ENCODE peak calls at places on chromosomes 7 and 10, in six cellular contexts. S is neural progenitor cell, Q is suprapubic skin, P is stomach, F is hepatocyte, E is fibroblast of lung. C is an unnamed sample.

GRCh38 chr10:15585303-15585715 is 134.4 kb downstream of the ITGA8 start:
- DNase-seq in E (peak), F (peak), P (peak), S (peak), Q (no peak), C (peak)

GRCh38 chr10:113059001-113059780 is 109.1 kb downstream of the TCF7L2 start:
- DNase-seq in E (peak), Q (no peak), S (peak), P (no peak), F (peak), C (peak)

GRCh38 chr7:148865283-148865682 is 18.8 kb downstream of the EZH2 start:
- DNase-seq in Q (no peak), S (no peak), P (no peak), F (no peak), E (no peak), C (no peak)

GRCh38 chr10:24762966-24763623 is 39.4 kb upstream of the ARHGAP21 start:
- DNase-seq in Q (no peak), S (no peak), F (no peak), E (peak), P (no peak), C (no peak)

GRCh38 chr10:29862926-29863614 is 196.3 kb downstream of the JCAD start:
- DNase-seq in E (peak), F (no peak), P (no peak), Q (no peak), S (no peak), C (no peak)

GRCh38 chr7:17968791-17969715 is 28.8 kb upstream of the SNX13 start:
- DNase-seq in S (no peak), P (no peak), Q (no peak), E (peak), F (no peak), C (no peak)

GRCh38 chr10:10794056-10794455 is 223.6 kb upstream of the CELF2 start:
- DNase-seq in E (no peak), F (no peak), Q (no peak), S (no peak), P (no peak), C (no peak)

GRCh38 chr7:26667514-26668133 is 196.8 kb downstream of the SKAP2 start:
- DNase-seq in Q (no peak), E (peak), S (peak), F (peak), P (peak), C (peak)

GRCh38 chr7:122885583-122886356 is 490 bp downstream of the CADPS2 start:
- DNase-seq in P (peak), Q (no peak), S (peak), E (peak), F (peak), C (no peak)

GRCh38 chr7:36971515-36972139 is 247.3 kb upstream of the AOAH start:
- DNase-seq in P (peak), E (no peak), F (peak), Q (no peak), S (peak), C (no peak)

GRCh38 chr7:158573310-158573709 is 14.3 kb downstream of the PTPRN2 start:
- DNase-seq in F (no peak), E (no peak), P (no peak), S (no peak), Q (no peak), C (no peak)

GRCh38 chr10:133459454-133460207 is 5.9 kb downstream of the SCART1 start:
- DNase-seq in S (no peak), Q (no peak), P (peak), E (no peak), F (no peak), C (no peak)

GRCh38 chr10:100913470-100913865 is 705 bp downstream of the SLF2 start:
- DNase-seq in P (no peak), S (no peak), Q (no peak), E (no peak), F (no peak), C (no peak)

GRCh38 chr7:16232273-16232672 is 189.1 kb downstream of the CRPPA start:
- DNase-seq in Q (no peak), S (no peak), E (no peak), P (no peak), F (no peak), C (no peak)

GRCh38 chr10:83373659-83374058 is 765.6 kb upstream of the GHITM start:
- DNase-seq in Q (no peak), F (peak), S (peak), E (no peak), P (no peak), C (no peak)

GRCh38 chr10:78194050-78194449 is 160.4 kb downstream of the RPS24 start:
- DNase-seq in E (no peak), P (no peak), S (no peak), F (no peak), Q (no peak), C (no peak)

GRCh38 chr10:114869500-114869899 is 47.9 kb downstream of the FHIP2A start:
- DNase-seq in F (no peak), E (peak), Q (no peak), S (no peak), P (no peak), C (no peak)

GRCh38 chr7:33831389-33832118 is 73.8 kb upstream of the BMPER start:
- DNase-seq in P (no peak), E (no peak), Q (no peak), S (no peak), F (no peak), C (no peak)

GRCh38 chr7:73831656-73832579 is 1.1 kb downstream of the CLDN4 start:
- DNase-seq in P (peak), E (no peak), F (peak), Q (peak), S (peak), C (no peak)

GRCh38 chr10:127889605-127890195 is 3.0 kb downstream of the CLRN3 start:
- DNase-seq in P (no peak), S (no peak), Q (no peak), E (peak), F (no peak), C (no peak)

GRCh38 chr7:54541941-54542618 is at the start of gene VSTM2A:
- DNase-seq in P (no peak), F (peak), S (peak), Q (no peak), E (no peak), C (no peak)

GRCh38 chr10:95438781-95439180 is 122.4 kb downstream of the SORBS1 start:
- DNase-seq in Q (no peak), S (no peak), P (no peak), F (no peak), E (no peak), C (no peak)

GRCh38 chr7:64877714-64878610 is 25.1 kb upstream of the ZNF273 start:
- DNase-seq in F (no peak), S (no peak), Q (peak), P (peak), E (no peak), C (no peak)

GRCh38 chr10:88893611-88894010 is 13.6 kb downstream of the STAMBPL1 start:
- DNase-seq in P (no peak), F (no peak), S (no peak), E (peak), Q (no peak), C (no peak)

GRCh38 chr10:2935647-2936386 is 131.5 kb upstream of the PFKP start:
- DNase-seq in P (no peak), Q (no peak), E (no peak), F (no peak), S (no peak), C (no peak)

GRCh38 chr7:66319373-66319979 is 114.3 kb downstream of the TPST1 start:
- DNase-seq in Q (no peak), S (no peak), P (no peak), E (peak), F (no peak), C (no peak)

GRCh38 chr7:1961776-1962276 is 270.9 kb downstream of the MAD1L1 start:
- DNase-seq in S (no peak), Q (no peak), P (no peak), F (no peak), E (peak), C (no peak)

GRCh38 chr7:27112960-27113949 is 10.8 kb upstream of the HOXA2 start:
- DNase-seq in F (peak), E (peak), S (peak), Q (no peak), P (no peak), C (no peak)

GRCh38 chr7:73431041-73431835 is 2.3 kb upstream of the FZD9 start:
- DNase-seq in Q (no peak), S (no peak), E (no peak), F (no peak), P (no peak), C (no peak)

GRCh38 chr7:55130079-55130476 is 111.3 kb downstream of the EGFR start:
- DNase-seq in Q (no peak), P (no peak), S (peak), E (peak), F (no peak), C (no peak)

GRCh38 chr10:132113766-132114365 is 48.1 kb downstream of the JAKMIP3 start:
- DNase-seq in F (no peak), S (no peak), Q (peak), E (no peak), P (peak), C (no peak)

GRCh38 chr10:35784751-35785150 is 142.7 kb upstream of the FZD8 start:
- DNase-seq in S (no peak), Q (no peak), P (no peak), F (no peak), E (no peak), C (no peak)

GRCh38 chr10:5089869-5090268 is 4.3 kb upstream of the AKR1C3 start:
- DNase-seq in S (peak), Q (no peak), E (peak), P (no peak), F (no peak), C (no peak)

GRCh38 chr7:158126661-158127060 is 461.0 kb downstream of the PTPRN2 start:
- DNase-seq in F (no peak), P (no peak), E (no peak), S (no peak), Q (no peak), C (no peak)

GRCh38 chr7:117588352-117588794 is 108.5 kb downstream of the CFTR start:
- DNase-seq in F (peak), S (no peak), Q (no peak), E (peak), P (no peak), C (no peak)

GRCh38 chr7:80646088-80646961 is 7.9 kb downstream of the CD36 start:
- DNase-seq in Q (no peak), S (no peak), P (no peak), F (no peak), E (no peak), C (no peak)

GRCh38 chr10:59047180-59047579 is 129.3 kb upstream of the PHYHIPL start:
- DNase-seq in E (no peak), P (peak), S (no peak), F (no peak), Q (no peak), C (no peak)

GRCh38 chr10:125662616-125663015 is 20.3 kb downstream of the TEX36 start:
- DNase-seq in P (no peak), E (no peak), F (no peak), S (no peak), Q (no peak), C (no peak)

DNA sequence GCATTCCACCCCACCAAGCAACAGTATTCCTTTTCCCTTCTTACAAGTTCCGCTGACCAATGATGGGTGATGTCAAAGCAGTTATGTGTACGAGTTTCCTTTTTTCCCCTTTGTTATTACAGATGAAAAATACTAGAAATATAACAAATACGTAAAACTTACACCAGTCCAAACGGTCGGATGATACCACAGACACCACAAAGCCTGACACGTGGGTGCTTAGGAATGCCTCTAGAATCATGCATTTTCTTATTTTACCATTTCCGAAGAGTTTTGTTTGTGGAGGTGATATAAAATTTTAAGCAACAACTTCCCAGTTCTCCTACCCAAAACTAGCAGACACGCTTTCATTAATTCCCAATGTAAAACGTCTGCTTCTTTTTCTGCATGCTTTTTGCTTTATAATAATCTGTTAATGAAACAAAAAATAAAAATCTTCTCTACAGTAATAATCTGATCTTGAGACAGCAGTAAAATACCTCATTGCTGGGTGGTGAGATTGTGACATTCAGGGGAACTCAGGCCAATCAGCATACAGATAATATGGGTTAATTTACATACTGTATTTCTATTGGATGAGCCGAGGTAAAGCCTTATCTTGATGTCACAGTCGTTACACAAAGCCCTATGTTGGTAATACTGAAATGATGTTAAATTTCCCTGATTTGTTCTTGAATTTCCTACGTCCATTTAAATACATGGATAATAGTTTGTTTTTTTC is 811 bp upstream of the GPR85 start:
- DNase-seq in E (peak), S (peak), Q (no peak), F (peak), P (no peak), C (no peak)
- H3K27ac ChIP-seq in E (peak), S (no peak), Q (peak), F (peak), P (peak), C (peak)

GRCh38 chr7:76185187-76185915 is 16.3 kb upstream of the SRRM3 start:
- DNase-seq in F (no peak), P (no peak), S (peak), E (no peak), Q (no peak), C (no peak)
- H3K27ac ChIP-seq in F (no peak), P (no peak), S (peak), E (no peak), Q (no peak), C (no peak)

DNA sequence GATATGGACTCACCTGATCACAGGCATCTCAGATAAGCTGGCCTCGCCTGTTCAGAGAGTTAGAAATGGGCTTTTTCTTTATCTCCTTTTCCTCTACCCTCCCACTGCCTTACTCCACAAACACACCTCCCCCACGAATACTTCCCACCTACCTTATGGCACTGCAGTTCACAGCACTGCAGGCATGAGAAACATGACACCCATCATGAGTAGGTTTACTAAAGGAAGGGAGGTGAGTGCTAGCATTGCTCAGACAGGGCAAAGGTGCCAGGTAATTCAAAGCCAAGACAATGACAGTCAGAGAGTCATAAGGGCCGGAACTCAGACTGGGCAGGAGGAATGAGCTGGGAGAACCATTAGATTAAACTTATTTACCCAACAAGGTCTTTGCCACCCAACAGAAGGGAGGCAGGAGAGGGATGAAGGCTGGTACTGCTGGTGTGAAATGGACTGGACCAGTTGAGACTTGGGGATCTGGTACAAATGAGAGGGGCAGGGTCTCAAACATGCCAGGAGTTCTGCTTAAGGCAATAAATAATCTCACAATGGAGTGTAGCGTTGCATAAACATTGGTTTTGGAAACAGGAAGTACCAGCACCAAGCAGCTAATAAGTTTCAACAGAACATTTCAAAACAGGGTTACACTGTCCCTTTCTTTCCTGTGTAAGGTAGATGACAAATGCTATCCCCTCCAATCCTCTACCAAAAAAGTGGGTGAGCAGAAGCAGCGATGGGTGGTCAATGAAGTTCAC is 220.4 kb downstream of the FAM107B start:
- DNase-seq in E (no peak), P (peak), S (no peak), Q (no peak), F (peak), C (no peak)
- H3K27ac ChIP-seq in E (peak), P (peak), S (no peak), Q (peak), F (peak), C (no peak)

GRCh38 chr10:62813981-62814380 is 2.2 kb downstream of the EGR2 start:
- DNase-seq in E (no peak), F (no peak), P (no peak), S (no peak), Q (no peak), C (no peak)

GRCh38 chr10:62810131-62810530 is 5.6 kb downstream of the ADO start:
- DNase-seq in E (no peak), Q (no peak), P (no peak), F (no peak), S (no peak), C (no peak)

GRCh38 chr10:62813453-62813852 is 2.7 kb downstream of the EGR2 start:
- DNase-seq in P (no peak), F (no peak), Q (no peak), E (no peak), S (no peak), C (no peak)

GRCh38 chr10:62812672-62813439 is 3.3 kb downstream of the EGR2 start:
- DNase-seq in S (no peak), P (no peak), F (no peak), E (no peak), Q (no peak), C (no peak)

GRCh38 chr10:62811159-62811875 is 4.8 kb downstream of the EGR2 start:
- DNase-seq in F (no peak), S (no peak), P (no peak), E (no peak), Q (no peak), C (no peak)
- H3K27ac ChIP-seq in F (no peak), S (no peak), P (no peak), E (no peak), Q (no peak), C (no peak)

GRCh38 chr10:44043646-44044368 is 341.1 kb downstream of the CXCL12 start:
- DNase-seq in E (no peak), F (no peak), S (no peak), Q (no peak), P (no peak), C (no peak)
- H3K27ac ChIP-seq in E (no peak), F (no peak), S (no peak), Q (no peak), P (no peak), C (no peak)

GRCh38 chr7:134855467-134855866 is 76.0 kb downstream of the CALD1 start:
- DNase-seq in Q (no peak), E (peak), F (no peak), P (no peak), S (no peak), C (no peak)
- H3K27ac ChIP-seq in Q (peak), E (peak), F (peak), P (peak), S (no peak), C (peak)

GRCh38 chr7:90595801-90596683 is at the start of gene CDK14:
- DNase-seq in Q (peak), S (peak), E (peak), F (peak), P (peak), C (peak)
- H3K27ac ChIP-seq in Q (peak), S (peak), E (peak), F (peak), P (peak), C (peak)

DNA sequence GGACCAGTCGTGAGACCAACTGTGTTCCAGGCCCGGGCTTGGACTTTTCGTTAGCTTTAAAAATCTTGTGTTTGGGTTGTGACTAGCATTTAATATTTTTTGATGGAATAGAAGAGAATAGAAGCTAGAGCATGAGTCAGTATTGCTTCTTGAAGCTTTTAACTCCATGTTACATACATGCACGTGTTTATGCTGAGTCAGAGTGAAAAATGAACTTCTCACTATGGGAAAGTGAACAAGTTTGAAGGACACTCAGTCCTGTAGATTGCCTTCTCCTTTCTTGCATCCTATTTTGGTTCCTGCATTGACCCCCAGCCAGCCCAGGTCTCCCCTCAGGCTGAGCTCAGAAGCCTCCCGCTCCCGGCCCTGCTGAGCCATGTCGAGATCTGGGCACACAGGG is 31.8 kb downstream of the GHRHR start:
- DNase-seq in P (no peak), E (no peak), F (no peak), Q (no peak), S (no peak), C (no peak)
- H3K27ac ChIP-seq in P (no peak), E (no peak), F (no peak), Q (no peak), S (no peak), C (no peak)

GRCh38 chr10:92761576-92761975 is 71.8 kb downstream of the HHEX start:
- DNase-seq in S (no peak), P (no peak), F (no peak), Q (no peak), E (no peak), C (no peak)
- H3K27ac ChIP-seq in S (no peak), P (no peak), F (no peak), Q (no peak), E (no peak), C (no peak)

DNA sequence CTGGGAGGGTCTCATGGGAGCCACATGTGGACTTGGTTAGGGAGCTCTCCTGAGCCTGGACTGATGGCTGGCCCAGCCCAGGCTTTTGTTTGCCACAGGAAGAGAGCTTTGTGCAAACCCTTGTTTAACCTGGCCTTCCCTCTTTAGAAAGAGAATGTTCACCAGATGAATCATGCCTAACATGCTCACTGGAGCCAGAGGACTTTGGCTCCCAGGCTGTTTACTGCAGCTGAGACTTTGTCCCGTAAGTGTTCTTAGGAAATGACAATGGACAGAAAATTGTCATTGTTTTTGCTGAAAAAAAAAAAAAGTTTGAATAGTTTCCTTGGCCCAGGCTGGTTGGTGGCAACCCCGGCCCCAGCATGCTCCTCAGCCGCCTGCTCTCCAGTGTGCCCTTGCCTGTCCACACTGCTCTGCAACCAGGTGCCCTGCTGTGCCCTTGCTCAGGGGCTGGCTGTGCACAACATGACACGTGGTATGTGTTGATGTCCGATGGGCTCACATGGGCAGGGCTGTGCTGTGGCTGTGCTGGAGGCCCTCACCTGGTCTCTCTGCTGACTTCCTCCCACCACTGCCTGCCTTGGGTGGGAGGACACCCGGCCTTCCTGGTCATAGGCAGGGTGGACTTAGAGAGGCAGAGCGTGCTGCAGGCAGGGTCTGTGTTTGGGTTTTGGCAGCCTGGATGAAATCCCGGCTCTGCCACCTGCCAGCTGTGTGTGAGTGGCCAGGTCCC is 215.3 kb upstream of the ZNF32 start:
- DNase-seq in F (peak), E (peak), S (no peak), P (peak), Q (no peak), C (no peak)
- H3K27ac ChIP-seq in F (peak), E (peak), S (no peak), P (peak), Q (peak), C (no peak)